ENCODE peak calls at places on chromosome 3, in eight cellular contexts. N is dorsolateral prefrontal cortex; G is lower leg skin; Q is BJ; V is Peyer's patch; B is aorta; M is CD8-positive, alpha-beta T cell; X is brain microvascular endothelial cell. K is an unnamed sample.

GRCh38 chr3:106809633-106810460 is 567.4 kb upstream of the CCDC54 start:
- DNase-seq in G (no peak), V (no peak), M (no peak), N (no peak), Q (no peak), X (peak; percentile 19), B (no peak), K (no peak)

GRCh38 chr3:79361748-79362378 is 405.9 kb downstream of the ROBO1 start:
- DNase-seq in G (no peak), X (peak; percentile 44), N (no peak), Q (no peak), V (no peak), B (no peak), M (no peak), K (peak; percentile 22)

GRCh38 chr3:161413127-161413854 is 42.0 kb upstream of the SPTSSB start:
- DNase-seq in X (peak; percentile 34), B (peak; percentile 87), V (no peak), Q (no peak), M (no peak), G (peak; percentile 87), N (peak; percentile 79), K (no peak)

GRCh38 chr3:52238193-52238760 is 681 bp downstream of the TWF2 start:
- DNase-seq in Q (no peak), X (no peak), N (peak; percentile 29), V (no peak), M (no peak), B (peak; percentile 46), G (no peak), K (no peak)

GRCh38 chr3:142279965-142280590 is 54.7 kb upstream of the GK5 start:
- DNase-seq in X (peak; percentile 69), V (no peak), G (no peak), M (peak; percentile 18), N (no peak), Q (no peak), B (no peak), K (peak; percentile 75)

GRCh38 chr3:131960324-131960723 is 74.5 kb downstream of the CPNE4 start:
- DNase-seq in M (no peak), N (no peak), V (no peak), G (no peak), B (no peak), X (peak; percentile 7), Q (no peak), K (no peak)

GRCh38 chr3:48018841-48019240 is 2.6 kb upstream of the MAP4 start:
- DNase-seq in V (no peak), N (no peak), X (peak; percentile 68), G (no peak), B (peak; percentile 55), Q (peak; percentile 43), M (no peak), K (no peak)

GRCh38 chr3:168044049-168044448 is 51.7 kb downstream of the GOLIM4 start:
- DNase-seq in N (no peak), X (no peak), M (no peak), G (no peak), V (no peak), Q (no peak), B (no peak), K (no peak)

GRCh38 chr3:82475306-82475705 is 713.9 kb upstream of the GBE1 start:
- DNase-seq in G (no peak), Q (no peak), M (no peak), B (no peak), X (no peak), V (no peak), N (no peak), K (no peak)

GRCh38 chr3:82474140-82474539 is 712.7 kb upstream of the GBE1 start:
- DNase-seq in N (no peak), G (no peak), V (no peak), B (no peak), M (no peak), X (no peak), Q (no peak), K (no peak)

GRCh38 chr3:82474711-82475110 is 713.3 kb upstream of the GBE1 start:
- DNase-seq in G (no peak), Q (no peak), M (no peak), B (no peak), X (peak; percentile 5), N (no peak), V (no peak), K (no peak)
- H3K4me3 ChIP-seq in G (no peak overlapping the region), Q (no peak overlapping the region), M (no peak overlapping the region), B (no peak overlapping the region), X (no peak overlapping the region), N (no peak overlapping the region), V (no peak overlapping the region), K (no peak overlapping the region)

DNA sequence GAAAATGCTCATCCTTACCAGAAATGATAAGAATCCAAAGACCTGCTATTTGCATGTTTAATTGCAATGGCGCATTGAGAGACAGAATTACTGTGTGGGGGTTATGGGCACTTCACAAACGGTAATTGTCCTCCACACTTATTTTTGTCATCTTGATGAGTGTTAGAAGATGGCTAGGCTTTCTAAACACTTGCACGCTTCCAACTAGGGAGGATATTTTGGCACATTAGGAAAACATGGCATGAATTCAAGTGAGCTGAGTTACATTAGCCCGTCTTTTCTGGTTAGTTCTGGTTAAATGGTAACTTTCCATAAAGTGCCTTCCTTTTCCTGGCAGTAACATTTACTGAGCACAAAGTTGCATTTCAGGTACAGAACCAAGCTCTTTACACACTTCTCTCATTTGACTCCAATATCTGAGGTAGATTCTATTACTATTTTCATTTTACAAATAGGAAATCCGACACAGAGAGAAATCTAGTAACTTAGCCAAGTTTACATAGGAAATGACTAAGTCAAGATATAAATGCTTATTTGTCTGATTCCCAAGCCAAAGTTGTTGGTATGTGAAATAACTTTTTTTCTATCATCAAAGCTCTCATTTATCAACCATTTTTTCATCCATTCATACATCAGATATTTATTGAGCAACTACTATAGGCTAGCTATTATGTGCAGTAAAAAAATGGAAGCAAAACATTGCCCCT is 89.4 kb upstream of the MITF start:
- DNase-seq in G (no peak), N (no peak), Q (no peak), X (no peak), V (no peak), M (no peak), B (no peak), K (no peak)
- H3K4me3 ChIP-seq in G (no peak overlapping the region), N (no peak overlapping the region), Q (no peak overlapping the region), X (no peak overlapping the region), V (no peak overlapping the region), M (no peak overlapping the region), B (no peak overlapping the region), K (no peak overlapping the region)

GRCh38 chr3:25723802-25724201 is 59.1 kb upstream of the TOP2B start:
- DNase-seq in M (no peak), G (no peak), N (no peak), X (no peak), B (no peak), V (no peak), Q (no peak), K (no peak)

GRCh38 chr3:25727316-25727715 is 55.9 kb downstream of the NGLY1 start:
- DNase-seq in B (no peak), Q (no peak), N (no peak), M (no peak), V (no peak), X (no peak), G (no peak), K (no peak)

GRCh38 chr3:25725810-25726209 is 57.4 kb downstream of the NGLY1 start:
- DNase-seq in B (no peak), X (no peak), N (no peak), G (no peak), Q (no peak), M (no peak), V (no peak), K (no peak)

GRCh38 chr3:25728101-25728500 is 55.1 kb downstream of the NGLY1 start:
- DNase-seq in X (no peak), B (no peak), V (no peak), M (no peak), G (no peak), Q (no peak), N (no peak), K (no peak)

DNA sequence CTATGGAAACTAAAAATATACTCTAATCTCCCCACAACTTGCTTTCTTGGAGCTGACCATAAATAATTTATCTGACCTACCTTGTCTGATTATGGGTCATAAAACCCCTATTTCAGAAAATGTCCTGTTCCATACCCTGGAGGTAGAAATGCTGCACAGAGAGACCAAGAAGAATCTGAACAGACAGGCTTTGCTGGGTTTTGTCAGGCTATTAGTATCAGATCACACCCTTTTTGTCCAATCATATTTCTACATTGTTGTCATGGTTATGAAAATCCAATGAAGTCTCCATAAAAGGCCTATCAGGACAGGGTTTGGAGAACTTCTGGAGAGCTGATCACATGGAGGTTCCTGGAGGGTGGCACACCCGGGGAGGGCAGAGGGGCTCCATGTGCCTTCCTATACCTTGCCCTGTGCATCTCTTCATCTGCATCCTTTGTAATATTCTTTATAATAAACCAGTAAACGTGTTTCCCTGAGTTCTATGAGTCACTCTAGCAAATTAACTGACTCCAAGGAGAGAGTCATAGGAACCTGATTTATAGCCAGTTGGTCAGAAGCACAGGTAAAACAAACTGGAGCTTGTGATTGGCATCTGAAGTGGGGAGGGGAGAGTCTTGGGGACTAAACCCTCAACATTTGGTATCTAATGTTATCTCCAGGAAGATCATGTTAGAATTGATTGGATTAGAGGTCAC is 58.1 kb downstream of the NGLY1 start:
- DNase-seq in M (no peak), Q (no peak), V (no peak), X (no peak), G (no peak), N (no peak), B (no peak), K (no peak)
- H3K4me3 ChIP-seq in M (no peak overlapping the region), Q (no peak overlapping the region), V (no peak overlapping the region), X (no peak overlapping the region), G (no peak overlapping the region), N (no peak overlapping the region), B (no peak overlapping the region), K (no peak overlapping the region)

GRCh38 chr3:157088506-157089454 is 71.2 kb downstream of the CCNL1 start:
- DNase-seq in X (peak; percentile 92), Q (peak; percentile 69), B (peak; percentile 98), N (peak; percentile 97), G (peak; percentile 99), V (peak; percentile 91), M (peak; percentile 93), K (peak; percentile 87)

GRCh38 chr3:157088133-157088488 is 71.8 kb downstream of the CCNL1 start:
- DNase-seq in X (no peak), Q (no peak), B (no peak), N (no peak), V (no peak), M (no peak), G (no peak), K (no peak)

GRCh38 chr3:157086053-157086761 is 73.7 kb downstream of the CCNL1 start:
- DNase-seq in Q (no peak), N (peak; percentile 69), M (no peak), V (no peak), X (no peak), B (no peak), G (peak; percentile 76), K (no peak)

GRCh38 chr3:157086775-157087174 is 73.2 kb downstream of the CCNL1 start:
- DNase-seq in N (no peak), G (no peak), V (no peak), B (no peak), X (no peak), Q (no peak), M (no peak), K (no peak)

DNA sequence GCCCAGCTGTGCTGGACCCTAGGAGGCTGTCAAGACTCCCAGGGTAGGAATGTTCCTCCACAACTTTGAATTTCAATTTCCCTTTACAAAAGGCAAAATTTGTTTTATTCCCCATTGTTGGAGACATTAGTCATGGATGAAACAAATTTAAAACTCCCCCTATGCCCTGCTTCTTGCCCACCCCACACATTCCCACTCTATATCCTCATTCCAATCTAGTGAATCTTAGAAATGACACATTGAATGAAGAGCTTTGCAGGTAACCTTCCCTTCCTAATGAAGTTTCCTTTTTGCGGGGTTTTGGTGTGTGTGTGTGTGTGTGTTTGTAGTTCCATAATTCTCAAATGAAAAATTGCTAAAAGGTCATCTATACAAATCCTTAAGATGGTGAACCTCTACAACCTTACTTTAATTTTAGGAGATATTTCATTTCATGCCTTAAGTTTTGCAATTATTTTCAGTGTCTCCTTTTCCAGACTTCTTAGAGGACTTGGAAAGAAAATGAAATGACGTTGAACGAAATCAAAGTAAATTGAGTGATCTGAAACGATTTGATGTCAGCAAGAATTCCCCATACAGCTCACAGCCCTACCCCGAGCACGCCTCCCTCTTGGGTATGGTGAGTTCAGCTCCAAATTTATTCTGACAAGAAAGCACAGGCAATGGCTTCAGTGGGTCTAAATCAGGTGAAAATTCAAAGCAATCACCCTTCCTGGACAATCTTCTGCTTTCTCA is 72.4 kb downstream of the CCNL1 start:
- DNase-seq in V (no peak), N (no peak), B (no peak), G (no peak), Q (no peak), X (no peak), M (no peak), K (no peak)
- H3K4me3 ChIP-seq in V (peak overlapping the region; percentile 81), N (peak overlapping the region; percentile 69), B (no peak overlapping the region), G (no peak overlapping the region), Q (peak overlapping the region; percentile 54), X (no peak overlapping the region), M (no peak overlapping the region), K (no peak overlapping the region)

K was measured in Jurkat, Clone E6-1.